ENCODE peak calls at places on chromosomes 7 and 10, in eight cellular contexts. W is skeletal muscle cell; L is T-helper 9 cell; Y is KBM-7; B is NCI-H774; U is naive B cell; I is psoas muscle; A is stimulated activated CD4-positive, alpha-beta T cell treated with anti-CD3 and anti-CD28 coated beads, TNF-alpha, amount 100 ng/mL, for 48 hours. D is an unnamed sample.
A peak's percentile ranks its signal among the peaks of the same experiment; 100 is the strongest.

GRCh38 chr10:15859865-15860691 is at the start of gene MINDY3:
- DNase-seq in U (peak; percentile 78), A (peak; percentile 66), Y (peak; percentile 90), B (peak; percentile 77), L (peak; percentile 58), W (peak; percentile 25), I (peak; percentile 89), D (peak; percentile 89)

GRCh38 chr10:85458274-85458673 is 908.3 kb downstream of the GRID1 start:
- DNase-seq in I (no peak), L (no peak), A (no peak), U (no peak), W (no peak), B (no peak), Y (no peak), D (no peak)

GRCh38 chr7:95209778-95210177 is 114.6 kb downstream of the PON1 start:
- DNase-seq in Y (no peak), U (no peak), I (no peak), W (no peak), A (no peak), L (no peak), B (no peak), D (no peak)

GRCh38 chr7:81150951-81151361 is 232.1 kb upstream of the SEMA3C start:
- DNase-seq in W (no peak), Y (no peak), I (peak; percentile 28), A (no peak), U (no peak), B (no peak), L (no peak), D (no peak)

GRCh38 chr7:7237201-7237977 is 55.0 kb downstream of the C1GALT1 start:
- DNase-seq in I (no peak), U (no peak), B (no peak), W (no peak), A (no peak), Y (no peak), L (no peak), D (no peak)

GRCh38 chr7:17340655-17341054 is 42.2 kb downstream of the AHR start:
- DNase-seq in U (no peak), L (no peak), W (no peak), Y (no peak), A (no peak), I (no peak), B (no peak), D (no peak)

GRCh38 chr10:28432210-28432676 is 100.7 kb upstream of the WAC start:
- DNase-seq in W (peak; percentile 16), A (no peak), L (no peak), U (peak; percentile 37), Y (peak; percentile 74), I (peak; percentile 66), B (peak; percentile 50), D (peak; percentile 60)

GRCh38 chr10:78211476-78212110 is 177.9 kb downstream of the RPS24 start:
- DNase-seq in B (peak; percentile 35), I (no peak), Y (peak; percentile 58), W (no peak), L (no peak), U (no peak), A (no peak), D (peak; percentile 7)

GRCh38 chr10:70786799-70787415 is 1.7 kb upstream of the TBATA start:
- DNase-seq in A (no peak), L (no peak), U (no peak), B (no peak), Y (no peak), I (no peak), W (peak; percentile 31), D (no peak)

GRCh38 chr10:125114761-125115391 is 45.5 kb downstream of the CTBP2 start:
- DNase-seq in W (no peak), L (no peak), A (no peak), I (peak; percentile 50), Y (no peak), U (no peak), B (no peak), D (no peak)

GRCh38 chr10:89029785-89030437 is 39.3 kb downstream of the FAS start:
- DNase-seq in U (peak; percentile 58), B (peak; percentile 28), I (peak; percentile 71), Y (peak; percentile 81), A (peak; percentile 41), W (peak; percentile 49), L (peak; percentile 51), D (peak; percentile 77)

GRCh38 chr7:19119901-19120486 is 2.6 kb upstream of the TWIST1 start:
- DNase-seq in I (no peak), U (no peak), B (no peak), A (no peak), L (no peak), W (no peak), Y (no peak), D (no peak)

GRCh38 chr10:35336084-35336831 is at the start of gene CCNY:
- DNase-seq in L (peak; percentile 79), Y (peak; percentile 59), I (peak; percentile 88), W (no peak), A (peak; percentile 62), U (peak; percentile 77), B (peak; percentile 57), D (peak; percentile 67)

GRCh38 chr10:75994332-75995040 is 563.1 kb downstream of the LRMDA start:
- DNase-seq in I (no peak), Y (no peak), U (no peak), L (no peak), B (no peak), W (no peak), A (no peak), D (no peak)

GRCh38 chr10:122286872-122287271 is 15.8 kb downstream of the BTBD16 start:
- DNase-seq in A (no peak), L (no peak), W (peak; percentile 51), U (no peak), B (no peak), Y (no peak), I (peak; percentile 89), D (no peak)

GRCh38 chr10:29926649-29927048 is 132.7 kb downstream of the JCAD start:
- DNase-seq in A (no peak), B (no peak), I (no peak), L (no peak), W (peak; percentile 24), U (no peak), Y (no peak), D (peak; percentile 6)

GRCh38 chr10:103673616-103674015 is 180.1 kb downstream of the NEURL1 start:
- DNase-seq in L (no peak), U (no peak), W (no peak), Y (no peak), A (no peak), B (no peak), I (no peak), D (no peak)